ENCODE peak calls at places on chromosomes 5 and 9, in four cellular contexts. One of them, this sample, is unnamed.

GRCh38 chr5:354581-355378 is 33.3 kb downstream of the AHRR start:
- DNase-seq in germinal center: no peak
- DNase-seq in cardiac muscle cell: no peak
- DNase-seq in mucosa of gallbladder: peak; percentile 8
- DNase-seq in this sample: no peak

GRCh38 chr5:181566-181965 is 9.7 kb upstream of the LRRC14B start:
- DNase-seq in germinal center: no peak
- DNase-seq in cardiac muscle cell: no peak
- DNase-seq in mucosa of gallbladder: no peak
- DNase-seq in this sample: no peak

GRCh38 chr5:128424672-128425071 is 113.4 kb downstream of the FBN2 start:
- DNase-seq in cardiac muscle cell: no peak
- DNase-seq in mucosa of gallbladder: no peak
- DNase-seq in germinal center: no peak
- DNase-seq in this sample: no peak

GRCh38 chr9:117464941-117465616 is 50.2 kb upstream of the ASTN2 start:
- DNase-seq in germinal center: no peak
- DNase-seq in cardiac muscle cell: no peak
- DNase-seq in mucosa of gallbladder: no peak
- DNase-seq in this sample: no peak

GRCh38 chr5:163357636-163358035 is 79.8 kb upstream of the CCNG1 start:
- DNase-seq in germinal center: no peak
- DNase-seq in cardiac muscle cell: no peak
- DNase-seq in mucosa of gallbladder: no peak
- DNase-seq in this sample: no peak

GRCh38 chr9:133487331-133487725 is 8.4 kb upstream of the SLC2A6 start:
- DNase-seq in cardiac muscle cell: no peak
- DNase-seq in germinal center: no peak
- DNase-seq in mucosa of gallbladder: no peak
- DNase-seq in this sample: no peak

GRCh38 chr5:124343451-124343867 is 403.0 kb downstream of the ZNF608 start:
- DNase-seq in cardiac muscle cell: peak; percentile 15
- DNase-seq in germinal center: no peak
- DNase-seq in mucosa of gallbladder: no peak
- DNase-seq in this sample: peak; percentile 54

GRCh38 chr5:100647461-100648230 is 112.5 kb downstream of the FAM174A start:
- DNase-seq in cardiac muscle cell: peak; percentile 81
- DNase-seq in mucosa of gallbladder: peak; percentile 79
- DNase-seq in germinal center: no peak
- DNase-seq in this sample: no peak

GRCh38 chr5:73189816-73190451 is 16.9 kb downstream of the TMEM174 start:
- DNase-seq in germinal center: no peak
- DNase-seq in cardiac muscle cell: no peak
- DNase-seq in mucosa of gallbladder: no peak
- DNase-seq in this sample: no peak

GRCh38 chr9:122346478-122347347 is 24.1 kb upstream of the PTGS1 start:
- DNase-seq in mucosa of gallbladder: no peak
- DNase-seq in cardiac muscle cell: peak; percentile 66
- DNase-seq in germinal center: peak; percentile 43
- DNase-seq in this sample: no peak

GRCh38 chr5:39533749-39534148 is 109.0 kb upstream of the DAB2 start:
- DNase-seq in cardiac muscle cell: no peak
- DNase-seq in germinal center: no peak
- DNase-seq in mucosa of gallbladder: no peak
- DNase-seq in this sample: no peak

GRCh38 chr9:78601957-78602565 is 305.1 kb downstream of the PSAT1 start:
- DNase-seq in cardiac muscle cell: peak; percentile 43
- DNase-seq in germinal center: peak; percentile 5
- DNase-seq in mucosa of gallbladder: peak; percentile 28
- DNase-seq in this sample: peak; percentile 37

GRCh38 chr5:138095100-138095907 is 11.5 kb downstream of the WNT8A start:
- DNase-seq in germinal center: no peak
- DNase-seq in cardiac muscle cell: no peak
- DNase-seq in mucosa of gallbladder: no peak
- DNase-seq in this sample: no peak

GRCh38 chr9:135007601-135008000 is 79.9 kb upstream of the OLFM1 start:
- DNase-seq in mucosa of gallbladder: no peak
- DNase-seq in germinal center: no peak
- DNase-seq in cardiac muscle cell: no peak
- DNase-seq in this sample: no peak

GRCh38 chr5:136132087-136132486 is 558 bp upstream of the SMAD5 start:
- DNase-seq in mucosa of gallbladder: no peak
- DNase-seq in germinal center: peak; percentile 27
- DNase-seq in cardiac muscle cell: peak; percentile 15
- DNase-seq in this sample: no peak

GRCh38 chr5:123965626-123966025 is 453.6 kb downstream of the CSNK1G3 start:
- DNase-seq in mucosa of gallbladder: no peak
- DNase-seq in germinal center: no peak
- DNase-seq in cardiac muscle cell: no peak
- DNase-seq in this sample: no peak

GRCh38 chr5:139462582-139463276 is at the start of gene ECSCR:
- DNase-seq in mucosa of gallbladder: no peak
- DNase-seq in germinal center: no peak
- DNase-seq in cardiac muscle cell: no peak
- DNase-seq in this sample: no peak

GRCh38 chr5:10936081-10936480 is 175.0 kb upstream of the DAP start:
- DNase-seq in cardiac muscle cell: no peak
- DNase-seq in mucosa of gallbladder: no peak
- DNase-seq in germinal center: no peak
- DNase-seq in this sample: no peak

GRCh38 chr5:90549729-90550275 is 8.8 kb upstream of the ADGRV1 start:
- DNase-seq in germinal center: no peak
- DNase-seq in mucosa of gallbladder: no peak
- DNase-seq in cardiac muscle cell: no peak
- DNase-seq in this sample: no peak

GRCh38 chr9:17807670-17808282 is 228.9 kb downstream of the SH3GL2 start:
- DNase-seq in cardiac muscle cell: no peak
- DNase-seq in mucosa of gallbladder: peak; percentile 11
- DNase-seq in germinal center: no peak
- DNase-seq in this sample: no peak

GRCh38 chr9:114098660-114099522 is at the start of gene KIF12:
- DNase-seq in germinal center: peak; percentile 20
- DNase-seq in cardiac muscle cell: peak; percentile 77
- DNase-seq in mucosa of gallbladder: peak; percentile 88
- DNase-seq in this sample: no peak

GRCh38 chr5:161084108-161084507 is 232.1 kb upstream of the ATP10B start:
- DNase-seq in mucosa of gallbladder: no peak
- DNase-seq in cardiac muscle cell: no peak
- DNase-seq in germinal center: no peak
- DNase-seq in this sample: no peak

GRCh38 chr9:13351768-13352386 is 72.4 kb upstream of the MPDZ start:
- DNase-seq in mucosa of gallbladder: peak; percentile 13
- DNase-seq in cardiac muscle cell: peak; percentile 61
- DNase-seq in germinal center: no peak
- DNase-seq in this sample: no peak

GRCh38 chr5:89343666-89344065 is 460.7 kb upstream of the MEF2C start:
- DNase-seq in cardiac muscle cell: no peak
- DNase-seq in germinal center: peak; percentile 44
- DNase-seq in mucosa of gallbladder: no peak
- DNase-seq in this sample: no peak